ENCODE peak calls at places on chromosomes 7 and 10, in six cellular contexts. X, S, F, T, P and E are unnamed samples.

GRCh38 chr7:142482899-142483658 is 225.2 kb upstream of the PRSS58 start:
- DNase-seq in F (peak; percentile 63), S (peak; percentile 37), T (peak; percentile 71), P (peak; percentile 80), X (no peak), E (no peak)

GRCh38 chr10:78450807-78451485 is 417.3 kb downstream of the RPS24 start:
- DNase-seq in T (no peak), F (no peak), P (no peak), S (no peak), X (no peak), E (no peak)

GRCh38 chr7:46494026-46494425 is 573.0 kb upstream of the IGFBP3 start:
- DNase-seq in F (no peak), S (no peak), X (no peak), T (no peak), P (no peak), E (no peak)

GRCh38 chr10:21920633-21921032 is 82.9 kb downstream of the DNAJC1 start:
- DNase-seq in X (no peak), T (no peak), P (no peak), S (no peak), F (no peak), E (no peak)

GRCh38 chr7:46253500-46253899 is 332.4 kb upstream of the IGFBP3 start:
- DNase-seq in T (no peak), P (no peak), S (no peak), F (peak; percentile 34), X (no peak), E (no peak)

GRCh38 chr7:48718731-48719387 is 205.5 kb upstream of the CDC14C start:
- DNase-seq in F (no peak), P (no peak), S (no peak), T (no peak), X (no peak), E (no peak)

GRCh38 chr7:50531928-50532327 is 33.3 kb downstream of the DDC start:
- DNase-seq in X (peak; percentile 19), T (no peak), P (no peak), S (no peak), F (no peak), E (peak; percentile 55)

GRCh38 chr7:79298145-79298760 is 155.2 kb downstream of the MAGI2 start:
- DNase-seq in S (peak; percentile 25), F (peak; percentile 42), X (no peak), P (no peak), T (peak; percentile 64), E (no peak)

GRCh38 chr10:100006241-100006886 is 3.4 kb downstream of the DNMBP start:
- DNase-seq in S (peak; percentile 89), F (no peak), T (no peak), P (no peak), X (no peak), E (no peak)

GRCh38 chr10:109978481-109978880 is 29.3 kb upstream of the ADD3 start:
- DNase-seq in X (no peak), T (peak; percentile 74), F (peak; percentile 60), P (no peak), S (peak; percentile 84), E (no peak)

GRCh38 chr7:48299580-48300169 is 128.4 kb downstream of the ABCA13 start:
- DNase-seq in F (peak; percentile 68), T (peak; percentile 78), X (peak; percentile 47), P (no peak), S (peak; percentile 72), E (peak; percentile 45)

GRCh38 chr10:83522881-83523386 is 616.4 kb upstream of the GHITM start:
- DNase-seq in T (no peak), X (no peak), P (no peak), S (no peak), F (no peak), E (no peak)

GRCh38 chr7:82481499-82482097 is 38.0 kb upstream of the CACNA2D1 start:
- DNase-seq in F (no peak), T (no peak), P (no peak), S (peak; percentile 35), X (no peak), E (no peak)

GRCh38 chr10:116143673-116144072 is 129.3 kb downstream of the GFRA1 start:
- DNase-seq in F (no peak), P (no peak), T (no peak), S (no peak), X (peak; percentile 5), E (peak; percentile 26)

GRCh38 chr7:158976849-158977593 is 120.7 kb downstream of the DYNC2I1 start:
- DNase-seq in X (peak; percentile 88), P (peak; percentile 92), F (peak; percentile 84), S (peak; percentile 71), T (peak; percentile 94), E (peak; percentile 96)

GRCh38 chr7:158973440-158973839 is 117.1 kb downstream of the DYNC2I1 start:
- DNase-seq in P (no peak), X (no peak), F (no peak), S (no peak), T (peak; percentile 57), E (no peak)

GRCh38 chr7:158976468-158976848 is 120.1 kb downstream of the DYNC2I1 start:
- DNase-seq in T (no peak), F (no peak), S (no peak), P (no peak), X (no peak), E (no peak)

GRCh38 chr7:158975526-158976467 is 119.4 kb downstream of the DYNC2I1 start:
- DNase-seq in F (no peak), P (no peak), S (no peak), T (no peak), X (no peak), E (no peak)

DNA sequence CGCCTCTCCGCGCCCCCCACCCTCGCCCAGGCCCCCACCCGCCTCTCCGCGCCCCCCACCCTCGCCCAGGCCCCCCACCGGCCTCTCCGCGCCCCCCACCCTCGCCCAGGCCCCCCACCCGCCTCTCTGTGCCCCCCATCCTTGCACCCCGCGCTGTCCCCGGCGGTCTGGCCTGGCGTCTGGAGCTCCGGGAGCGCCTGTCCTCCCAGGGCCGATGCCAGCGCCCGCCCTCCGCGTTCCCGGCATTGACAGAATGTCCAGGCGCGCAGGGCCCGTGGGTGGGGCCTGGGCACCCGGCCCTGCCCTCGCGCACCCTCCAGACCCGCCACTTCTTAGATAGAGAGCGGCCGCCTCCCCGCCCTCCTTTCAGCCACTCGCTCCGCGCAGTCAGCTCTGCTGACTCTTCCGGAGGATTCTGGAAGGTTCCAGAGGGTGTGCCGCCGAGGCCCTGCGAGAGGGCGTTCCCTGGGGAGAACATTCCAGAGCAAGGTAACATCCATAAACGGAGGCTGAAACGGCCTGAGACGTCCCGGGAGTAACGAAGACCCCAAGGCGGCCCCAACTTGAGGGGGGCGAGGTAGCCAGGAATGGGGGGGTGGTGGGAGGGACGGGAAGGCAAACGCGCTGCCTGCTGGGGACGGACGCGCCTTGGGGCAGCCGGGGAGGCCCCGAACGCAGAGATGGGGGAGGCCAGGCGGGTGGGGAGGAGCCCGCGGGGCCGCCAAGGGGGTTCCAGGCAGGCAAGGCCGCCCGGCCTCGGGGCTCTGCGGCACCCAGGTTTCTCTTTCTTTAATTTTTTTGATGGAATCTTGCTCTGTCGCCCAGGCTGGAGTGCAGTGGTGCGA is 117.8 kb downstream of the DYNC2I1 start:
- DNase-seq in X (no peak), T (no peak), S (no peak), P (peak; percentile 53), F (no peak), E (no peak)
- H3K9me3 ChIP-seq in X (peaks cover 14% of the 10 kb centered on the region), T (no peaks in the 10 kb centered on the region), S (no peaks in the 10 kb centered on the region), P (no peaks in the 10 kb centered on the region), F (peaks cover 4% of the 10 kb centered on the region), E (peaks cover 22% of the 10 kb centered on the region)

GRCh38 chr7:158258411-158259130 is 329.1 kb downstream of the PTPRN2 start:
- DNase-seq in X (no peak), T (no peak), F (no peak), P (peak; percentile 55), S (no peak), E (no peak)

GRCh38 chr7:158256091-158256816 is 331.4 kb downstream of the PTPRN2 start:
- DNase-seq in T (no peak), S (no peak), X (no peak), F (no peak), P (peak; percentile 43), E (no peak)

GRCh38 chr7:158259141-158259540 is 328.5 kb downstream of the PTPRN2 start:
- DNase-seq in X (no peak), F (no peak), T (no peak), S (no peak), P (peak; percentile 65), E (no peak)

GRCh38 chr7:158257001-158257400 is 330.6 kb downstream of the PTPRN2 start:
- DNase-seq in S (no peak), T (no peak), P (peak; percentile 37), X (no peak), F (no peak), E (no peak)

DNA sequence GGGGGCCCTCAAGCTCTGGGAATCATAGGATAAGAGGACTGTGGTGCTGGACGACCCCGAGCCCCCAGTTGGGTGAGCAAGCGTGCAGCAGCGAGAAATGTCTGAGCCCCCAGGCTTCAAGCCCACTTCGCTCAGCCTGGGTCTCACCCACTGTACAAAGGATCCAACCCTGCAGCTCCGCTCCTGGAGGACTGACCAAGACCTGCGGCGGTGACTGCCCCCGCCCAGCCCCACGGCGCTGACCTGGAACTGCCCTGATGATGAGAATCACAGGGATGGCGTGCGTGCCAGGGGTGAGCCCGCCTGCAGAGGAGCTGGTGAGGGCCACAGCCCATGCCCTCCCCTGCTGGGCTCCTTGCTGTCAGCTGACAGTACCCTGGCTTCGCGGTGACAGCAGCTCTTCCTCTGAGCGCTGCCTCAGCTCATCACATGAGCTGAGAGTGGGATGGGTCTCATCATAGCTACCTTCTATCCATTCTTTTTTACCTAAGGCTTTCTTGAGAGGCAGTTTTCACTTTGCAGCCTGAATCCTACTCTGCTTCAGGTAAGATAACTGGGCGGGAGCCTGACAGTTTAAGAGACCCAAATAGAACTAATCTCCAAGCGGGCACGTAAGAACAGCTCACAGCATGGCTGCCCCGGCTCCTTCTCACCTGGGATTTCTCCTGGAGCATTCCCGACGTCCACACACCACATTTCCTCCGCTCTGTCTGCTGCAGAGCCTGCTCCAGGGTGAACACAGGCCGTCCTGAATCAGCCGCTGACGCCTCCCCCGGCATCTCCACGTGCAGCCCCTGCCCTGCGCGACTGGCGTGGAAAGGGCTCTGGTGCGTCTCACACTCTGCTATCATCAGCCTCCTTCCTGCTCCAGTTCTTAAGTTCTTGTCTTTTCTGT is 329.9 kb downstream of the PTPRN2 start:
- DNase-seq in F (no peak), T (no peak), X (no peak), S (no peak), P (peak; percentile 57), E (no peak)
- H3K9me3 ChIP-seq in F (no peaks in the 10 kb centered on the region), T (no peaks in the 10 kb centered on the region), X (peaks cover 11% of the 10 kb centered on the region), S (peaks cover 12% of the 10 kb centered on the region), P (no peaks in the 10 kb centered on the region), E (no peaks in the 10 kb centered on the region)

DNA sequence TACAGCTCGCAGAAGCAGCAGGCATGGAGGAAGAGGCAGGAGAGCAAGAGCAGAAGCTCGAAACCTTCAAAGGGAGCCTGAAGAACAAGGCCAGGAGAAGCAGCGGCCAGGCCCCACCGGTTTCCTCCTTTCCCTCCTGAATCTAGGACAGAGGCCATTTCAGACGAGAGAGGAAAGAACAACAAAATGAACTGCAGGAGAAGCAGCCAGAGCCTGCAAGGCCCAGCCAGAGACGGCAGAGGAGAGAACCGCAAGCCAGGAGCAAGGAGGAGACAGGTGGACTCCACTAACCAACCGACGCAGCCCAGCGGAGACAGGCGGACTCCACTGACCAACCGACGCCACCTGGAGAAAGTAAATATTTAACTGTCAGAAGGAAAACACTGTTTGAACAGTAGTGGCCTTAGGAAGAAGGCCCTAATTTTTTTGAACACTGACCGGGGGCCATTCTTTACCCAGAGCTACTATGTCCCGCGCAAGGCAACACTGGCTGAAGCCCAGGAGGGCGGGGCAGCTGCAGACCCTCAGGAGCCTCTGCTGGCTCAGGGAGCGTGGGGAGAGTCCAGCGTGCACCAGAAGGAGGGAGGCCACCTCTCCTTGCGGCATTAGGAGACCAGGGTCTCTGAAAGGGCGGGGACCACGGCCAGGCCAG is 559.2 kb downstream of the PTPRN2 start:
- DNase-seq in F (peak; percentile 4), P (peak; percentile 54), S (no peak), X (no peak), T (no peak), E (no peak)
- H3K9me3 ChIP-seq in F (no peaks in the 10 kb centered on the region), P (no peaks in the 10 kb centered on the region), S (peaks cover 9% of the 10 kb centered on the region), X (peaks cover 3% of the 10 kb centered on the region), T (no peaks in the 10 kb centered on the region), E (no peaks in the 10 kb centered on the region)

GRCh38 chr7:20116869-20117268 is 100.3 kb downstream of the MACC1 start:
- DNase-seq in S (no peak), F (no peak), T (no peak), P (no peak), X (no peak), E (no peak)
- H3K9me3 ChIP-seq in S (no peaks in the 10 kb centered on the region), F (no peaks in the 10 kb centered on the region), T (no peaks in the 10 kb centered on the region), P (no peaks in the 10 kb centered on the region), X (no peaks in the 10 kb centered on the region), E (no peaks in the 10 kb centered on the region)